ENCODE peak calls at places on chromosome 13, in six cellular contexts. I is endothelial cell, K is putamen, Z is NCI-H146, N is AG04450, G is iPS-NIHi11. Q is an unnamed sample.

GRCh38 chr13:60571571-60571970 is 174.6 kb downstream of the TDRD3 start:
- DNase-seq in I (no peak), K (no peak), Z (no peak), N (no peak), G (no peak), Q (no peak)

GRCh38 chr13:72132065-72132464 is 265.1 kb upstream of the DACH1 start:
- DNase-seq in I (no peak), K (no peak), Z (no peak), N (no peak), G (no peak), Q (no peak)

GRCh38 chr13:64551755-64552154 is 2678.4 kb downstream of the PCDH9 start:
- DNase-seq in I (no peak), K (no peak), Z (peak), N (peak), G (no peak), Q (peak)

GRCh38 chr13:37995052-37995451 is 125.5 kb upstream of the TRPC4 start:
- DNase-seq in I (peak), K (peak), Z (peak), N (no peak), G (peak), Q (peak)

GRCh38 chr13:109227344-109227940 is 558.9 kb downstream of the IRS2 start:
- DNase-seq in I (no peak), K (no peak), Z (no peak), N (no peak), G (no peak), Q (no peak)

GRCh38 chr13:98878421-98879126 is 99.3 kb downstream of the DOCK9 start:
- DNase-seq in I (no peak), K (peak), Z (no peak), N (no peak), G (no peak), Q (no peak)

GRCh38 chr13:49436890-49437289 is 7.0 kb downstream of the CAB39L start:
- DNase-seq in I (no peak), K (peak), Z (no peak), N (no peak), G (no peak), Q (peak)

GRCh38 chr13:58869566-58869965 is 1238.0 kb downstream of the PCDH17 start:
- DNase-seq in I (no peak), K (no peak), Z (no peak), N (no peak), G (no peak), Q (peak)

GRCh38 chr13:93745884-93746283 is 519.3 kb downstream of the GPC6 start:
- DNase-seq in I (no peak), K (no peak), Z (peak), N (no peak), G (no peak), Q (no peak)

GRCh38 chr13:22463089-22463488 is 717.7 kb upstream of the SGCG start:
- DNase-seq in I (no peak), K (no peak), Z (no peak), N (no peak), G (no peak), Q (no peak)

GRCh38 chr13:64767054-64767453 is 2463.1 kb downstream of the PCDH9 start:
- DNase-seq in I (no peak), K (no peak), Z (no peak), N (no peak), G (no peak), Q (no peak)

GRCh38 chr13:51801631-51802099 is 2.3 kb downstream of the DHRS12 start:
- DNase-seq in I (no peak), K (peak), Z (no peak), N (no peak), G (no peak), Q (peak)

GRCh38 chr13:41411060-41411459 is 46.3 kb upstream of the RGCC start:
- DNase-seq in I (no peak), K (no peak), Z (no peak), N (no peak), G (no peak), Q (no peak)

GRCh38 chr13:48235100-48235813 is 2.3 kb downstream of the ITM2B start:
- DNase-seq in I (peak), K (peak), Z (peak), N (no peak), G (peak), Q (peak)

GRCh38 chr13:85332595-85332994 is 466.6 kb downstream of the SLITRK6 start:
- DNase-seq in I (no peak), K (no peak), Z (no peak), N (no peak), G (no peak), Q (no peak)

GRCh38 chr13:111114362-111115050 is 604 bp upstream of the ARHGEF7 start:
- DNase-seq in I (peak), K (peak), Z (peak), N (no peak), G (peak), Q (peak)

GRCh38 chr13:77697208-77698103 is at the start of gene SLAIN1:
- DNase-seq in I (peak), K (peak), Z (peak), N (no peak), G (peak), Q (peak)

GRCh38 chr13:40179421-40179820 is 487.0 kb downstream of the FOXO1 start:
- DNase-seq in I (no peak), K (no peak), Z (no peak), N (no peak), G (no peak), Q (no peak)

GRCh38 chr13:43979492-43979891 is 99.8 kb downstream of the LACC1 start:
- DNase-seq in I (no peak), K (no peak), Z (no peak), N (no peak), G (no peak), Q (no peak)

GRCh38 chr13:99431927-99432636 is 69.2 kb upstream of the TM9SF2 start:
- DNase-seq in I (no peak), K (no peak), Z (no peak), N (no peak), G (no peak), Q (no peak)

GRCh38 chr13:61144301-61144700 is 271.3 kb downstream of the PCDH20 start:
- DNase-seq in I (no peak), K (no peak), Z (no peak), N (no peak), G (no peak), Q (no peak)

GRCh38 chr13:24032674-24033073 is 127.8 kb upstream of the SPATA13 start:
- DNase-seq in I (no peak), K (no peak), Z (no peak), N (no peak), G (no peak), Q (no peak)

GRCh38 chr13:68944272-68944671 is 1163.4 kb upstream of the ATXN8OS start:
- DNase-seq in I (no peak), K (no peak), Z (no peak), N (no peak), G (no peak), Q (no peak)

GRCh38 chr13:21086929-21087328 is 25.5 kb upstream of the LATS2 start:
- DNase-seq in I (no peak), K (no peak), Z (no peak), N (no peak), G (no peak), Q (no peak)

GRCh38 chr13:65368832-65369231 is 1861.3 kb downstream of the PCDH9 start:
- DNase-seq in I (no peak), K (no peak), Z (no peak), N (no peak), G (no peak), Q (no peak)

GRCh38 chr13:78022164-78022877 is 103.7 kb upstream of the EDNRB start:
- DNase-seq in I (peak), K (peak), Z (no peak), N (peak), G (no peak), Q (peak)

GRCh38 chr13:44368062-44368591 is 5.5 kb upstream of the SERP2 start:
- DNase-seq in I (no peak), K (no peak), Z (peak), N (peak), G (no peak), Q (no peak)

GRCh38 chr13:22758245-22758644 is 422.5 kb upstream of the SGCG start:
- DNase-seq in I (no peak), K (no peak), Z (no peak), N (no peak), G (no peak), Q (no peak)